ENCODE peak calls at places on chromosomes 5 and 9, in four cellular contexts. B is K562, Y is H1, W is SK-N-SH. N is an unnamed sample.

GRCh38 chr9:133371261-133371711 is 4.6 kb downstream of the SURF4 start:
- DNase-seq in B (no peak), Y (no peak), W (no peak), N (no peak)

GRCh38 chr5:55022454-55022853 is 1.6 kb upstream of the GZMK start:
- DNase-seq in B (no peak), Y (no peak), W (no peak), N (no peak)

GRCh38 chr5:161287436-161287835 is 259.1 kb downstream of the GABRB2 start:
- DNase-seq in B (no peak), Y (no peak), W (no peak), N (no peak)

GRCh38 chr9:16754662-16755061 is 115.8 kb downstream of the BNC2 start:
- DNase-seq in B (no peak), Y (no peak), W (no peak), N (no peak)

GRCh38 chr5:163033656-163034055 is 403.7 kb upstream of the CCNG1 start:
- DNase-seq in B (no peak), Y (no peak), W (no peak), N (no peak)

GRCh38 chr9:132878695-132879064 is at the start of gene SPACA9:
- DNase-seq in B (peak), Y (peak), W (peak), N (no peak)

GRCh38 chr9:34001951-34002350 is 46.7 kb downstream of the UBAP2 start:
- DNase-seq in B (no peak), Y (no peak), W (no peak), N (no peak)

GRCh38 chr5:159353661-159354252 is 23.5 kb upstream of the IL12B start:
- DNase-seq in B (no peak), Y (no peak), W (no peak), N (no peak)

GRCh38 chr5:170737591-170737990 is 45.9 kb upstream of the GABRP start:
- DNase-seq in B (no peak), Y (no peak), W (no peak), N (no peak)

GRCh38 chr9:72128526-72128925 is 20.7 kb upstream of the GDA start:
- DNase-seq in B (no peak), Y (no peak), W (no peak), N (no peak)

GRCh38 chr9:76459691-76460635 is 981 bp downstream of the GCNT1 start:
- DNase-seq in B (peak), Y (peak), W (peak), N (no peak)

GRCh38 chr9:8784813-8785212 is 985.2 kb upstream of the DMAC1 start:
- DNase-seq in B (no peak), Y (no peak), W (no peak), N (no peak)

GRCh38 chr9:82488702-82489578 is 500.4 kb downstream of the SPATA31D1 start:
- DNase-seq in B (no peak), Y (no peak), W (peak), N (no peak)

GRCh38 chr5:165705960-165706359 is 2200.5 kb downstream of the MAT2B start:
- DNase-seq in B (no peak), Y (no peak), W (no peak), N (no peak)

GRCh38 chr9:96567203-96567700 is 52.4 kb downstream of the CDC14B start:
- DNase-seq in B (no peak), Y (no peak), W (peak), N (no peak)

GRCh38 chr5:73856972-73857371 is 231.0 kb downstream of the ARHGEF28 start:
- DNase-seq in B (no peak), Y (no peak), W (no peak), N (no peak)

GRCh38 chr5:1708592-1709141 is 91.0 kb downstream of the MRPL36 start:
- DNase-seq in B (no peak), Y (peak), W (no peak), N (no peak)

GRCh38 chr9:85118990-85119755 is 449.6 kb downstream of the NTRK2 start:
- DNase-seq in B (no peak), Y (no peak), W (no peak), N (no peak)

GRCh38 chr5:176835918-176836317 is 25.6 kb downstream of the UNC5A start:
- DNase-seq in B (no peak), Y (no peak), W (no peak), N (no peak)

GRCh38 chr9:86353591-86354047 is 591 bp downstream of the TUT7 start:
- DNase-seq in B (no peak), Y (no peak), W (no peak), N (no peak)

GRCh38 chr5:76809141-76809540 is 9.7 kb upstream of the F2RL1 start:
- DNase-seq in B (no peak), Y (peak), W (no peak), N (no peak)

GRCh38 chr5:122805481-122805880 is 30.6 kb downstream of the SNX2 start:
- DNase-seq in B (no peak), Y (no peak), W (no peak), N (no peak)

GRCh38 chr5:39598641-39599248 is 174.0 kb upstream of the DAB2 start:
- DNase-seq in B (no peak), Y (no peak), W (no peak), N (no peak)

GRCh38 chr5:13653709-13654108 is 290.8 kb downstream of the DNAH5 start:
- DNase-seq in B (no peak), Y (no peak), W (no peak), N (no peak)

GRCh38 chr5:77928776-77929175 is 152.6 kb upstream of the TBCA start:
- DNase-seq in B (no peak), Y (no peak), W (no peak), N (no peak)

GRCh38 chr9:38488156-38488698 is 64.0 kb upstream of the IGFBPL1 start:
- DNase-seq in B (no peak), Y (no peak), W (no peak), N (no peak)

GRCh38 chr9:86639287-86639686 is 285.1 kb upstream of the TUT7 start:
- DNase-seq in B (no peak), Y (no peak), W (no peak), N (no peak)

GRCh38 chr5:106258591-106259125 is 1412.1 kb downstream of the EFNA5 start:
- DNase-seq in B (no peak), Y (no peak), W (no peak), N (no peak)

GRCh38 chr9:113463418-113464285 is at the start of gene RGS3:
- DNase-seq in B (peak), Y (peak), W (no peak), N (no peak)

DNA sequence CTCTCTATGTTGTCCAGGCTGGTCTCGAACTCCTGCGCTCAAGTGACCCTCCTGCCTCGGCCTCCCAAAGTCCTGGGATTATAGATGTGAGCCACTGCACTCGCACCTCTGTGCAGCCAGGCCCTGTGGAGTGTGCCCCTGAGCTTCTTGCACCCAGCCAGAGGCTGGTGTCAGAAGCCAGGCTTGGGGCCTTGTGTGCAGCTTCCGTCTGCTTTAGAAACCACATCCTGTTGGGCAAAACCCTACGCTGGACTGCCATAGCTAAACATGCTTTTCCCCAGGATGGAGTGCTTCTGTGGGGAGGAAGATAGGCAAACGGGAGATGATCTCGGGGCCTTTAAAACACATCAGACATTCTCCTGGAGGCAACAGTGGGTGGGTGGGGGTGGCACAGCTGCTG is 40.1 kb downstream of the PRRT1B start:
- DNase-seq in B (no peak), Y (no peak), W (no peak), N (no peak)
- TF ChIP-seq MAX in B (no peak), Y (no peak), W (no peak), N (no peak)

DNA sequence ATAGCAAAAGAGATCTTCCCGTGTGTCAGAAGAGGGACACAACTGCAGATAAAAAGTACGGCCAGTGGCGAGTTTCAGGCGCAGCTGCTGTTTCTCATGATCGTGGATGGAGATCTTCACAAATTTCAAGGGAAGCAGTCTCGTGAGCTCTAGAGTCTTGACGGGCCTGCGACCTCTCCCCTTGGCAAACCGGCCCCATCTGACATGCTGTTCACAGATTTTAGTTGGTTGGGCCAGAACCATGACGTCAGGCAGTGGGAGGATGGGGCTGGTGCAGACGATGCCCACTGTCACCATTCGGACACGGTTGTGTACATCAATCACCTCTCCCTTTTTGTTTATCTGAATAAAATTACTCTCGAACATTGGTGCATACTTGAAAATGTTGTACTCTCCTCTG is 396 bp downstream of the GARIN3 start:
- DNase-seq in B (no peak), Y (no peak), W (no peak), N (no peak)
- TF ChIP-seq NRF1 in B (no peak), Y (no peak), W (no peak), N (no peak)

DNA sequence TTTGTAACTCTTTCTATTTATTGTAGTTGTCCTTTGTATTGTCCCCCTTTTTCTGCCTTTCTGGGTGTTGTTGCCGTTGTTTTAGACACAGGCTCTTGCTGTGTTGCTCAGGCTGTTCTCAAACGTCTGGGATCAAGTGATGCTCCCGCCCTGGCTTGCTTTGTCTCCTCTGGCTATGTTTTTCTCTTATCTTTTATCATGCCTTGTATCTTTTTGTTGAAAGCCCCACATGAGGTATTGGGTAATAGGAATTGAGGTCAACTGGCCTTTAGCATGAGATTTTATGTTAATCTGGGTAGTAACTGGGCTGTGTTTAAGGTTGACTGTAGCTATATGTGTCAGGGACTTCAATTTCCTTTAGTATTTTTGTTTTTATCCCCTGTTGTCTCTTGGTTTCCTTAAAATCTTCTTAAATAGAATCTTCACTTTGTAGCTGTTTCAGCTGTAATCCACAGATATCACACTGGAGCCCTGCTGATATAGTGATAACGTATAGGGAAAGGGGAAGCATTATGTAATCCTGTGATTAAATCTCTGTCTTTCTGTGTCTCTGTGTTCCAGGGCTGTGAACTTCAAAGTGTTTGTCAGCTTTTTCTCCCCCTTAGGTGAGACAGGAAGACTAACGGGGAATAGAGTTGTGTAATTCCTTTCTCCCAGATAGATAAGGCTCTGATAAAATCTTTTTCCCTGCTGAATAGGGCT is 25.9 kb upstream of the CACNA1B start:
- DNase-seq in B (no peak), Y (no peak), W (peak), N (no peak)
- TF ChIP-seq MAX in B (no peak), Y (no peak), W (no peak), N (no peak)

DNA sequence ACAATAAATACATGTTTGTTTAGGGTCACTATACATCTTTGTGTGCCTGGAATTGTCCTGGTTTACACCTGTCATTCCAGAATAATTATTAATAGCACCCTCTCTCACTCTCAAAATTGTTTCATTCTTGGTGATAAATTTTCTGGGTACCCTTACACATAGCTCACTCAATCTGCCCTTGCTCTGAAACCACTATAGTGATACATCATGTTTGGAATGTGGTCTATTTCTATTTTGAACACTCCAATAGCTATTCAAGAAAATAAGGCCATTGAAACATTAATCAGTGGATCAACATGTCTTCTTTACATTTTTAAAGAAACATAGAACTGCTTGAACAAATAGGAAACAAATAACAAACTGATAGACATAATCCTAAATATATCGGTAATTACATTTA is 158.7 kb downstream of the ARRDC3 start:
- DNase-seq in B (no peak), Y (no peak), W (no peak), N (no peak)
- TF ChIP-seq NRF1 in B (no peak), Y (no peak), W (no peak), N (no peak)

DNA sequence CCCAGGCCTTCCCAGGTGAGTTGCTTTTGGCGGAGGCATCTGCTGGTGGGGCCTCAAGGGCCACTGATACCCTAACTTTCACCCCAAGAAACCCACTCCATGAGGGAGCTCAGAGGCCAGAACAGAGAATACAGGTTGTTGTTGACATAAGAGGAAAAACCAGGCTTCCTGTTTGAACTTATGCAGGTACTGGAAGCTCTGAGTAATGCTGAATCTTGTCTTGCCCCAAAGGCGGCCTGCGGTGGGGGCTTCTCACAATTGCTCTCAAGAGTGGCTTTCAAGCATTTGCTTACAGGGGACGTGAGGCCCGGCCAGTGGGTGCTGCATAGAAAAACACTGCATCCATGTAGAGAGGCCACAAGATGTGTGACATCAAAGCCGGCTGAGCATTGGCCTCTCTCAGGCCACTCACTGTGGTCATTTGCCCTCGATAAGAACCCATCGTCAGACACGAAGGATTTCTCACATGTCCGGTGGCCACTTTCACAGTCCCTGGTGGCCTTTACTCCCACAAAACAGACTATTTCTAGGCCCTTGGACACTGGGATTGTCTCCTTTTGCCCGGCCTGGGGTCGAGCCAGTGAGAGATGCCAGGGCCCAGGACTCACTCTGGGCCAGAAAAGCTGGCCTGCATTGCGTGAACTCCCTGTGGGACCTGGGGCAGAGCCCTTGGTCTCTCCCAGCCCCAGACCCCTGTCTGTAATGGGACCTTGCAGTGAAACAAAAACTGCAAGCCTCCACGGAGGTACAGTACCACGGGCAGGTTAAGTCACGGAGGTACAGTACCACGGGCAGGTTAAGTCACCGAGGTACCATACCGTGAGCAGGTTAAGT is 34.5 kb upstream of the TCF7 start:
- DNase-seq in B (no peak), Y (no peak), W (no peak), N (no peak)
- TF ChIP-seq MAX in B (no peak), Y (no peak), W (no peak), N (no peak)

GRCh38 chr5:149251546-149251945 is 20.1 kb upstream of the AFAP1L1 start:
- DNase-seq in B (no peak), Y (no peak), W (no peak), N (no peak)
- TF ChIP-seq NRF1 in B (no peak), Y (no peak), W (no peak), N (no peak)

DNA sequence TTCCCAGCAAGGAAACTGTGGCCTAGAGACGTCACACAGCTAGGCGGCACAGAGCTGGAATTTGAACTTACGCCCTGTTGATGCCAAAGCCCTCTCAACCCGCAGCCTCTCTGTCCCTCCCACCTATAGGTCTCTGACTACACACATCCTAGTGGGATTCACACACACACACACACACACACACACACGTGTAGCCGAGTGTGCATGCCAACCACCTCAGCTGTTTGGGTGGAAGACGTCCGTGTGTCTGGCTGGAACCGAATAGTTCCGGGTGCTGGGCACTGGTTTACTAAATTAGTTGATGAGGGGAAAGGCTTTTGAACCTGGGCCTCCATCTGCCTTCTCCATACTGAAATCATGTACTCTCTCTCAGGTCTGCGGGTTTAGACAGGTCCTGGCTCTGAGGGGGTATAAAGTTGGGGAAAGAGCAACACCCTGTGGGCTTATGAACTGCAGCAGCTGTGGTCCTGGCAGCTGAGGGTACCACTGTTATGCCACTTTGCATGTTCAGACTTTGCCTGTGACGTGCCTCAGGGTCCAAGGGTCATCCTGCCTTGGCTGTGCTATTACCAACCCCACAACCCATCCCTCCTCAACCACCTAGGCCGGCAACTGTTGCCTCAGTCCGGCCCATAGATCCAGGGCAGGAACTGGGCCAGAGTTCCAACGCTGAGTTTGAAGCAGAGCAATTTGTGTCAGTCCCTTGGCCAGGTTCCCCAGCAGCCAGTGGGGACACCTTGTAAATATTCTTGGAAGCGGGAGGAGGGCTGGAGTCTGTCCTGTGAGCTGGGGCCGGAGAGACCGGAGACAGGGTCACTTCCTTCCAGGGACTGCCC is 50.5 kb downstream of the PSD2 start:
- DNase-seq in B (no peak), Y (no peak), W (no peak), N (no peak)
- TF ChIP-seq MAX in B (no peak), Y (no peak), W (no peak), N (no peak)

GRCh38 chr5:61256474-61256873 is 75.6 kb upstream of the ZSWIM6 start:
- DNase-seq in B (no peak), Y (no peak), W (no peak), N (no peak)
- TF ChIP-seq NRF1 in B (no peak), Y (no peak), W (no peak), N (no peak)

GRCh38 chr9:83622814-83623633 is at the start of gene IDNK:
- DNase-seq in B (peak), Y (peak), W (peak), N (no peak)
- TF ChIP-seq MAX in B (peak), Y (no peak), W (peak), N (no peak)

N was measured in GM12878.